ENCODE peak calls at places on chromosomes 5 and 9, in seven cellular contexts. U is RWPE1, Q is AG04450, S is BJ, N is A549, K is fibroblast of mammary gland, A is tibial artery. V is an unnamed sample.

GRCh38 chr5:14488697-14489096 is 92.9 kb upstream of the OTULINL start:
- DNase-seq in A (no peak), K (no peak), S (no peak), Q (no peak), N (no peak), U (no peak), V (no peak)

GRCh38 chr5:100777680-100778281 is 125.3 kb downstream of the ST8SIA4 start:
- DNase-seq in N (peak), S (peak), Q (peak), U (peak), K (peak), A (no peak), V (no peak)

GRCh38 chr9:74777136-74777879 is 110.4 kb downstream of the TRPM6 start:
- DNase-seq in N (peak), Q (no peak), A (no peak), S (no peak), U (peak), K (peak), V (no peak)

GRCh38 chr9:127049044-127049443 is 73.4 kb downstream of the ANGPTL2 start:
- DNase-seq in U (peak), Q (peak), K (peak), S (peak), N (peak), A (peak), V (no peak)

GRCh38 chr5:76714771-76715483 is 999 bp upstream of the F2R start:
- DNase-seq in K (no peak), A (no peak), U (no peak), S (no peak), Q (no peak), N (no peak), V (no peak)

GRCh38 chr5:74318985-74319563 is 321.5 kb downstream of the ENC1 start:
- DNase-seq in N (peak), S (no peak), K (peak), Q (no peak), U (peak), A (no peak), V (no peak)

GRCh38 chr9:108053555-108054061 is 564.0 kb upstream of the KLF4 start:
- DNase-seq in Q (peak), A (peak), S (no peak), U (no peak), N (no peak), K (peak), V (no peak)

GRCh38 chr5:88583471-88583870 is 299.5 kb downstream of the MEF2C start:
- DNase-seq in N (no peak), K (no peak), A (no peak), U (no peak), Q (no peak), S (no peak), V (no peak)

GRCh38 chr5:179806250-179807045 is at the start of gene MGAT4B:
- DNase-seq in S (no peak), U (peak), N (peak), K (peak), Q (no peak), A (peak), V (no peak)

GRCh38 chr5:150660108-150660831 is 781 bp upstream of the MYOZ3 start:
- DNase-seq in Q (no peak), K (no peak), A (peak), N (no peak), U (no peak), S (no peak), V (no peak)

GRCh38 chr5:50853151-50853550 is 186.7 kb downstream of the PARP8 start:
- DNase-seq in K (no peak), U (no peak), N (no peak), A (no peak), S (no peak), Q (no peak), V (no peak)

GRCh38 chr5:36029914-36030313 is 36.8 kb downstream of the UGT3A2 start:
- DNase-seq in U (no peak), Q (no peak), A (no peak), N (no peak), S (no peak), K (no peak), V (no peak)

GRCh38 chr5:3836528-3836927 is 240.9 kb downstream of the IRX1 start:
- DNase-seq in S (no peak), A (no peak), K (no peak), U (peak), N (no peak), Q (no peak), V (no peak)

GRCh38 chr5:135223404-135223803 is 175.6 kb downstream of the MACROH2A1 start:
- DNase-seq in N (no peak), A (peak), U (no peak), K (no peak), Q (no peak), S (no peak), V (no peak)

GRCh38 chr9:91693226-91693625 is 256.8 kb downstream of the ROR2 start:
- DNase-seq in Q (no peak), U (peak), N (no peak), S (no peak), A (no peak), K (no peak), V (no peak)

GRCh38 chr5:58200451-58200850 is 259.4 kb downstream of the PLK2 start:
- DNase-seq in Q (no peak), A (no peak), K (no peak), S (no peak), U (no peak), N (no peak), V (no peak)

GRCh38 chr5:127425868-127426267 is 91.6 kb upstream of the PRRC1 start:
- DNase-seq in Q (no peak), S (no peak), U (no peak), N (no peak), A (no peak), K (no peak), V (no peak)

GRCh38 chr5:127423173-127423798 is 94.2 kb upstream of the PRRC1 start:
- DNase-seq in S (no peak), A (no peak), U (no peak), N (no peak), K (no peak), Q (no peak), V (no peak)

GRCh38 chr5:127425037-127425436 is 92.4 kb upstream of the PRRC1 start:
- DNase-seq in N (no peak), A (no peak), K (no peak), U (no peak), S (no peak), Q (no peak), V (no peak)

GRCh38 chr5:127428748-127429147 is 88.7 kb upstream of the PRRC1 start:
- DNase-seq in K (no peak), U (no peak), Q (no peak), A (no peak), N (no peak), S (no peak), V (no peak)

GRCh38 chr5:127426661-127427060 is 90.8 kb upstream of the PRRC1 start:
- DNase-seq in N (no peak), A (no peak), K (no peak), Q (no peak), U (no peak), S (no peak), V (no peak)
- TF ChIP-seq CTCF in N (no peak), A (no peak), K (no peak), Q (no peak), U (no peak), S (no peak), V (no peak)

GRCh38 chr9:136975624-136976023 is 1.7 kb upstream of the PTGDS start:
- DNase-seq in N (no peak), U (no peak), Q (no peak), S (no peak), K (no peak), A (no peak), V (no peak)
- TF ChIP-seq CTCF in N (peak), U (no peak), Q (no peak), S (peak), K (no peak), A (no peak), V (peak)

DNA sequence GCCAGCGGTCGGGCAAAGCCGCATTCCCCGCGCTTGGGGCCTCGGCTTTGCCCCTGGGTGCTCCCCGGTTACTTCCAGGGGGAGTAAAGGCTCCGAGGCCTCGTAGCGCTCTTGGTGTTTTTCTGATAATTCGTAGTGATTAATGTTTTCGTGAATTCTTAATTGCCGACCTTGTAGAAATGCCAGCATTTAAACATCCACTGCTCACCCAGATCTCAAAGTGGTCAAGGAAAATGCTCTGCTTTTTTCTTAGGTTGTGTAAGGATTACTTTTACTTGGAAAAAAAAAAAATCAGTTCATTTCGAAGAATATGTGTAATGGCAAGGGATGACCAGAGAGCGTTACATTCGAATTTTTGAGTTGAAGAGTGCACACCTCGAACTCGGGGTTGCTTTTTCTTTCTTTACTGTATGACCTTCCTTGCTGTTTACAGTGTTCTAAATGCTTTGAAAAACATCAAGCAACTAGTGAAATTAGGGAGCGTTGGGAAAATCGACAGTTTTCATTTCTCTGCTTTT is 731 bp upstream of the TUT7 start:
- DNase-seq in S (no peak), Q (no peak), U (peak), K (peak), N (no peak), A (no peak), V (no peak)
- TF ChIP-seq CTCF in S (no peak), Q (peak), U (no peak), K (peak), N (no peak), A (peak), V (no peak)

GRCh38 chr5:174571662-174572397 is 152.6 kb upstream of the MSX2 start:
- DNase-seq in N (peak), S (peak), U (peak), K (peak), Q (peak), A (peak), V (no peak)
- TF ChIP-seq CTCF in N (peak), S (peak), U (peak), K (peak), Q (peak), A (no peak), V (no peak)